ENCODE peak calls at places on chromosomes 5 and 9, in nine cellular contexts. M is tibial nerve, Y is sigmoid colon, W is transverse colon, U is upper lobe of left lung, O is ovary, B is stomach, F is SK-N-SH, G is GM12878. Q is an unnamed sample. For H3K27me3, the result is how much of the 10 kb centered on the place peaks cover.

GRCh38 chr9:36029765-36030528 is 6.8 kb upstream of the RECK start:
- DNase-seq in M (no peak), Y (no peak), W (no peak), U (no peak), O (no peak), B (no peak), F (no peak), G (no peak), Q (no peak)

GRCh38 chr5:178385472-178385853 is 152.9 kb upstream of the PHYKPL start:
- DNase-seq in M (no peak), Y (peak), W (no peak), U (no peak), O (no peak), B (no peak), F (peak), G (no peak), Q (peak)

GRCh38 chr9:106120096-106120495 is 425.8 kb downstream of the TMEM38B start:
- DNase-seq in M (no peak), Y (no peak), W (no peak), U (no peak), O (no peak), B (no peak), F (no peak), G (no peak), Q (no peak)

GRCh38 chr9:116899337-116900006 is 212.4 kb downstream of the TRIM32 start:
- DNase-seq in M (no peak), Y (no peak), W (no peak), U (no peak), O (no peak), B (no peak), F (no peak), G (no peak), Q (no peak)

GRCh38 chr9:9912459-9912858 is 700.3 kb downstream of the PTPRD start:
- DNase-seq in M (no peak), Y (no peak), W (no peak), U (no peak), O (no peak), B (no peak), F (peak), G (no peak), Q (no peak)

GRCh38 chr5:14701556-14701955 is 37.0 kb downstream of the OTULIN start:
- DNase-seq in M (no peak), Y (no peak), W (no peak), U (no peak), O (no peak), B (no peak), F (no peak), G (no peak), Q (no peak)

GRCh38 chr9:115264333-115264732 is 146.4 kb upstream of the TNC start:
- DNase-seq in M (no peak), Y (no peak), W (no peak), U (no peak), O (no peak), B (no peak), F (no peak), G (no peak), Q (no peak)

GRCh38 chr9:133478851-133479711 is at the start of gene SLC2A6:
- DNase-seq in M (peak), Y (peak), W (peak), U (peak), O (peak), B (peak), F (peak), G (no peak), Q (peak)

GRCh38 chr9:134434896-134435506 is 108.7 kb downstream of the RXRA start:
- DNase-seq in M (peak), Y (peak), W (peak), U (peak), O (peak), B (peak), F (peak), G (no peak), Q (peak)

GRCh38 chr5:963310-963672 is 45.3 kb upstream of the NKD2 start:
- DNase-seq in M (no peak), Y (no peak), W (no peak), U (no peak), O (no peak), B (no peak), F (no peak), G (no peak), Q (no peak)

GRCh38 chr5:962801-963200 is 45.8 kb upstream of the NKD2 start:
- DNase-seq in M (no peak), Y (no peak), W (no peak), U (no peak), O (no peak), B (no peak), F (peak), G (no peak), Q (peak)

GRCh38 chr5:961711-962240 is 46.8 kb upstream of the NKD2 start:
- DNase-seq in M (no peak), Y (no peak), W (no peak), U (no peak), O (no peak), B (no peak), F (no peak), G (no peak), Q (peak)

GRCh38 chr5:961002-961710 is 47.4 kb upstream of the NKD2 start:
- DNase-seq in M (no peak), Y (no peak), W (no peak), U (no peak), O (no peak), B (no peak), F (peak), G (no peak), Q (peak)

DNA sequence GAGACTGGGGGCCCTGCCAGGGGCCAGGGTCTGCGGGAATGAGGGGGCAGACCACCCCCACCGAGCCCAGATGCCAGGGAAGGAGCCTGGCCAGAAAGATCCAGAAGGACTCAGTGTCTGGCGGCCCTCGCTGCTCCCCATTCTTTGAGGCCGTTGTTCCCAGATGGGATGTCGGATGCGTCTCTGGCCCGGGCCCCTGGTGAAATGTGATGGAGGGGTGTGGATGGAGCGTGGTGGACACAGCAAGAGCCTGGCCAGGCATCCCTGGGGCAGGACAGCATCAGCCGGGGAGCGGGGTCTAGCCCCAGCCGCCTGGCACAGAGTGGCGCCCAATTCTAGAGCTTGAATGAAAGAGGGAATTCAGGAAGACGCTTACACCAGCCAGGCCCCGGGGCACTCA is 46.2 kb upstream of the NKD2 start:
- DNase-seq in M (no peak), Y (no peak), W (no peak), U (no peak), O (no peak), B (no peak), F (peak), G (no peak), Q (peak)
- H3K27me3 ChIP-seq in M (under half), Y (under half), W (under half), U (under half), O (under half), B (half or more), F (under half), G (under half), Q (under half)

GRCh38 chr9:121604242-121604641 is 47.2 kb upstream of the DAB2IP start:
- DNase-seq in M (no peak), Y (peak), W (no peak), U (peak), O (no peak), B (peak), F (peak), G (no peak), Q (no peak)

GRCh38 chr9:121604654-121605053 is 46.8 kb upstream of the DAB2IP start:
- DNase-seq in M (no peak), Y (no peak), W (no peak), U (no peak), O (no peak), B (no peak), F (no peak), G (no peak), Q (no peak)

GRCh38 chr9:121599872-121600585 is 51.4 kb upstream of the DAB2IP start:
- DNase-seq in M (no peak), Y (no peak), W (no peak), U (no peak), O (no peak), B (no peak), F (peak), G (no peak), Q (no peak)

GRCh38 chr9:121601234-121601633 is 50.2 kb upstream of the DAB2IP start:
- DNase-seq in M (no peak), Y (no peak), W (no peak), U (no peak), O (no peak), B (no peak), F (no peak), G (no peak), Q (no peak)

GRCh38 chr9:121603028-121603427 is 48.4 kb upstream of the DAB2IP start:
- DNase-seq in M (no peak), Y (no peak), W (no peak), U (no peak), O (no peak), B (no peak), F (peak), G (no peak), Q (no peak)
- H3K4me3 ChIP-seq in M (no peak), Y (no peak), W (no peak), U (no peak), O (no peak), B (no peak), F (no peak), G (no peak), Q (no peak)

GRCh38 chr5:96254980-96255681 is 177.9 kb downstream of the PCSK1 start:
- DNase-seq in M (no peak), Y (no peak), W (no peak), U (no peak), O (no peak), B (peak), F (no peak), G (no peak), Q (no peak)

GRCh38 chr5:96258692-96259091 is 174.4 kb downstream of the PCSK1 start:
- DNase-seq in M (no peak), Y (no peak), W (no peak), U (no peak), O (no peak), B (no peak), F (no peak), G (no peak), Q (no peak)

GRCh38 chr5:96259211-96259772 is 173.8 kb downstream of the PCSK1 start:
- DNase-seq in M (no peak), Y (no peak), W (no peak), U (no peak), O (no peak), B (no peak), F (no peak), G (peak), Q (no peak)

GRCh38 chr5:96257904-96258303 is 175.1 kb downstream of the PCSK1 start:
- DNase-seq in M (no peak), Y (no peak), W (no peak), U (no peak), O (no peak), B (no peak), F (no peak), G (no peak), Q (no peak)

GRCh38 chr5:96256795-96257470 is 176.1 kb downstream of the PCSK1 start:
- DNase-seq in M (no peak), Y (no peak), W (peak), U (no peak), O (no peak), B (no peak), F (peak), G (no peak), Q (peak)
- TF ChIP-seq EP300 in M (no peak), Y (no peak), W (no peak), U (no peak), O (no peak), B (no peak), F (peak), G (no peak), Q (no peak)

GRCh38 chr9:98826716-98827115 is 19.2 kb downstream of the GALNT12 start:
- DNase-seq in M (no peak), Y (no peak), W (no peak), U (no peak), O (no peak), B (no peak), F (no peak), G (no peak), Q (no peak)
- H3K27me3 ChIP-seq in M (under half), Y (under half), W (under half), U (under half), O (under half), B (under half), F (under half), G (under half), Q (under half)

GRCh38 chr9:18441245-18441644 is 32.7 kb upstream of the ADAMTSL1 start:
- DNase-seq in M (no peak), Y (no peak), W (no peak), U (no peak), O (no peak), B (no peak), F (no peak), G (no peak), Q (no peak)

GRCh38 chr9:18442629-18443491 is 31.1 kb upstream of the ADAMTSL1 start:
- DNase-seq in M (peak), Y (peak), W (peak), U (peak), O (peak), B (peak), F (peak), G (no peak), Q (peak)

GRCh38 chr9:18438951-18439350 is 35.0 kb upstream of the ADAMTSL1 start:
- DNase-seq in M (no peak), Y (no peak), W (no peak), U (no peak), O (no peak), B (no peak), F (no peak), G (no peak), Q (no peak)

GRCh38 chr9:18438300-18438925 is 35.5 kb upstream of the ADAMTSL1 start:
- DNase-seq in M (no peak), Y (peak), W (no peak), U (peak), O (peak), B (peak), F (peak), G (no peak), Q (peak)

GRCh38 chr9:18437315-18438200 is 36.4 kb upstream of the ADAMTSL1 start:
- DNase-seq in M (no peak), Y (peak), W (no peak), U (peak), O (peak), B (peak), F (peak), G (no peak), Q (no peak)
- H3K4me3 ChIP-seq in M (peak), Y (peak), W (peak), U (peak), O (peak), B (peak), F (peak), G (no peak), Q (peak)

GRCh38 chr9:90092512-90092911 is 487.7 kb downstream of the GADD45G start:
- DNase-seq in M (no peak), Y (no peak), W (no peak), U (no peak), O (no peak), B (no peak), F (no peak), G (no peak), Q (no peak)
- TF ChIP-seq EP300 in M (no peak), Y (no peak), W (no peak), U (no peak), O (no peak), B (no peak), F (no peak), G (no peak), Q (no peak)

Q was measured in suprapubic skin.